ENCODE peak calls at places on chromosomes 13 and 19, in four cellular contexts. One of them, this sample, is unnamed.

GRCh38 chr19:33339016-33339749 is 34.3 kb upstream of the CEBPG start:
- DNase-seq in fibroblast of lung: no peak
- DNase-seq in activated gamma-delta T cell treated with Interleukin-2 at 50 U/mL for 16 hours: no peak
- DNase-seq in retinal pigment epithelial cell: no peak
- DNase-seq in this sample: no peak

GRCh38 chr13:98280176-98280510 is 103.1 kb upstream of the RNF113B start:
- DNase-seq in fibroblast of lung: no peak
- DNase-seq in retinal pigment epithelial cell: no peak
- DNase-seq in activated gamma-delta T cell treated with Interleukin-2 at 50 U/mL for 16 hours: no peak
- DNase-seq in this sample: no peak

GRCh38 chr13:85520445-85520844 is 278.8 kb downstream of the SLITRK6 start:
- DNase-seq in fibroblast of lung: peak
- DNase-seq in activated gamma-delta T cell treated with Interleukin-2 at 50 U/mL for 16 hours: no peak
- DNase-seq in retinal pigment epithelial cell: peak
- DNase-seq in this sample: no peak

GRCh38 chr13:30745917-30746686 is 10.8 kb downstream of the ALOX5AP start:
- DNase-seq in fibroblast of lung: peak
- DNase-seq in activated gamma-delta T cell treated with Interleukin-2 at 50 U/mL for 16 hours: no peak
- DNase-seq in retinal pigment epithelial cell: no peak
- DNase-seq in this sample: no peak

GRCh38 chr19:29119582-29119981 is 93.4 kb downstream of the UQCRFS1 start:
- DNase-seq in fibroblast of lung: no peak
- DNase-seq in activated gamma-delta T cell treated with Interleukin-2 at 50 U/mL for 16 hours: no peak
- DNase-seq in retinal pigment epithelial cell: no peak
- DNase-seq in this sample: no peak

GRCh38 chr19:54464624-54465266 is 1.2 kb upstream of the LENG9 start:
- DNase-seq in activated gamma-delta T cell treated with Interleukin-2 at 50 U/mL for 16 hours: peak
- DNase-seq in retinal pigment epithelial cell: no peak
- DNase-seq in fibroblast of lung: peak
- DNase-seq in this sample: peak

GRCh38 chr13:32528358-32528757 is 10.2 kb downstream of the N4BP2L2 start:
- DNase-seq in activated gamma-delta T cell treated with Interleukin-2 at 50 U/mL for 16 hours: no peak
- DNase-seq in retinal pigment epithelial cell: no peak
- DNase-seq in fibroblast of lung: peak
- DNase-seq in this sample: no peak

GRCh38 chr19:42143341-42144234 is 11.3 kb upstream of the POU2F2 start:
- DNase-seq in fibroblast of lung: peak
- DNase-seq in activated gamma-delta T cell treated with Interleukin-2 at 50 U/mL for 16 hours: no peak
- DNase-seq in retinal pigment epithelial cell: no peak
- DNase-seq in this sample: no peak

GRCh38 chr19:17933414-17934129 is 757 bp downstream of the CCDC124 start:
- DNase-seq in activated gamma-delta T cell treated with Interleukin-2 at 50 U/mL for 16 hours: no peak
- DNase-seq in fibroblast of lung: peak
- DNase-seq in retinal pigment epithelial cell: peak
- DNase-seq in this sample: no peak

GRCh38 chr19:44905437-44906160 is at the start of gene APOE:
- DNase-seq in fibroblast of lung: no peak
- DNase-seq in activated gamma-delta T cell treated with Interleukin-2 at 50 U/mL for 16 hours: no peak
- DNase-seq in retinal pigment epithelial cell: no peak
- DNase-seq in this sample: peak

GRCh38 chr13:64239372-64239771 is 2823.7 kb upstream of the PCDH20 start:
- DNase-seq in retinal pigment epithelial cell: peak
- DNase-seq in activated gamma-delta T cell treated with Interleukin-2 at 50 U/mL for 16 hours: no peak
- DNase-seq in fibroblast of lung: peak
- DNase-seq in this sample: no peak

GRCh38 chr13:38147050-38147449 is 202.6 kb upstream of the UFM1 start:
- DNase-seq in activated gamma-delta T cell treated with Interleukin-2 at 50 U/mL for 16 hours: no peak
- DNase-seq in retinal pigment epithelial cell: no peak
- DNase-seq in fibroblast of lung: no peak
- DNase-seq in this sample: no peak

GRCh38 chr19:23999821-24000610 is 85.3 kb downstream of the ZNF726 start:
- DNase-seq in fibroblast of lung: no peak
- DNase-seq in activated gamma-delta T cell treated with Interleukin-2 at 50 U/mL for 16 hours: no peak
- DNase-seq in retinal pigment epithelial cell: no peak
- DNase-seq in this sample: no peak

GRCh38 chr13:32340917-32341316 is 25.6 kb downstream of the BRCA2 start:
- DNase-seq in fibroblast of lung: no peak
- DNase-seq in retinal pigment epithelial cell: no peak
- DNase-seq in activated gamma-delta T cell treated with Interleukin-2 at 50 U/mL for 16 hours: no peak
- DNase-seq in this sample: no peak

GRCh38 chr13:114111577-114111976 is 20.8 kb downstream of the RASA3 start:
- DNase-seq in fibroblast of lung: no peak
- DNase-seq in activated gamma-delta T cell treated with Interleukin-2 at 50 U/mL for 16 hours: no peak
- DNase-seq in retinal pigment epithelial cell: no peak
- DNase-seq in this sample: no peak

GRCh38 chr13:48560657-48561337 is 27.9 kb upstream of the RCBTB2 start:
- DNase-seq in activated gamma-delta T cell treated with Interleukin-2 at 50 U/mL for 16 hours: no peak
- DNase-seq in retinal pigment epithelial cell: no peak
- DNase-seq in fibroblast of lung: no peak
- DNase-seq in this sample: no peak

GRCh38 chr19:27966390-27966816 is 1246.5 kb downstream of the UQCRFS1 start:
- DNase-seq in activated gamma-delta T cell treated with Interleukin-2 at 50 U/mL for 16 hours: no peak
- DNase-seq in retinal pigment epithelial cell: no peak
- DNase-seq in fibroblast of lung: no peak
- DNase-seq in this sample: no peak

GRCh38 chr13:25406377-25406776 is 34.6 kb downstream of the ATP8A2 start:
- DNase-seq in fibroblast of lung: no peak
- DNase-seq in activated gamma-delta T cell treated with Interleukin-2 at 50 U/mL for 16 hours: no peak
- DNase-seq in retinal pigment epithelial cell: no peak
- DNase-seq in this sample: no peak

GRCh38 chr19:7705387-7706187 is 3.7 kb upstream of the FCER2 start:
- DNase-seq in retinal pigment epithelial cell: no peak
- DNase-seq in fibroblast of lung: no peak
- DNase-seq in activated gamma-delta T cell treated with Interleukin-2 at 50 U/mL for 16 hours: peak
- DNase-seq in this sample: no peak

GRCh38 chr13:56909896-56910600 is 230.7 kb upstream of the PRR20A start:
- DNase-seq in retinal pigment epithelial cell: no peak
- DNase-seq in fibroblast of lung: no peak
- DNase-seq in activated gamma-delta T cell treated with Interleukin-2 at 50 U/mL for 16 hours: no peak
- DNase-seq in this sample: no peak

GRCh38 chr19:51549533-51550324 is 18.3 kb upstream of the SIGLEC6 start:
- DNase-seq in retinal pigment epithelial cell: no peak
- DNase-seq in fibroblast of lung: no peak
- DNase-seq in activated gamma-delta T cell treated with Interleukin-2 at 50 U/mL for 16 hours: no peak
- DNase-seq in this sample: no peak

GRCh38 chr13:107205318-107206112 is 637.6 kb upstream of the ARGLU1 start:
- DNase-seq in retinal pigment epithelial cell: no peak
- DNase-seq in fibroblast of lung: peak
- DNase-seq in activated gamma-delta T cell treated with Interleukin-2 at 50 U/mL for 16 hours: peak
- DNase-seq in this sample: peak

GRCh38 chr19:13849991-13850909 is 26.7 kb upstream of the NANOS3 start:
- DNase-seq in fibroblast of lung: peak
- DNase-seq in retinal pigment epithelial cell: no peak
- DNase-seq in activated gamma-delta T cell treated with Interleukin-2 at 50 U/mL for 16 hours: peak
- DNase-seq in this sample: peak

GRCh38 chr19:2962018-2962670 is 15.2 kb upstream of the TLE6 start:
- DNase-seq in fibroblast of lung: peak
- DNase-seq in retinal pigment epithelial cell: no peak
- DNase-seq in activated gamma-delta T cell treated with Interleukin-2 at 50 U/mL for 16 hours: peak
- DNase-seq in this sample: no peak

GRCh38 chr19:30442715-30443114 is 70.5 kb downstream of the ZNF536 start:
- DNase-seq in activated gamma-delta T cell treated with Interleukin-2 at 50 U/mL for 16 hours: no peak
- DNase-seq in fibroblast of lung: no peak
- DNase-seq in retinal pigment epithelial cell: no peak
- DNase-seq in this sample: no peak

GRCh38 chr19:14835011-14835410 is at the start of the genes OR7A5 and OR7C1:
- DNase-seq in activated gamma-delta T cell treated with Interleukin-2 at 50 U/mL for 16 hours: no peak
- DNase-seq in retinal pigment epithelial cell: no peak
- DNase-seq in fibroblast of lung: no peak
- DNase-seq in this sample: no peak

GRCh38 chr19:47511681-47512080 is 3.2 kb downstream of the NAPA start:
- DNase-seq in activated gamma-delta T cell treated with Interleukin-2 at 50 U/mL for 16 hours: no peak
- DNase-seq in fibroblast of lung: peak
- DNase-seq in retinal pigment epithelial cell: no peak
- DNase-seq in this sample: no peak

This sample was measured in anterior cingulate cortex.